ENCODE peak calls at places on chromosomes 7 and 10, in eight cellular contexts. One of them, this sample, is unnamed.

GRCh38 chr7:8221603-8222002 is 40.4 kb downstream of the ICA1 start:
- DNase-seq in NB4: no peak
- DNase-seq in BJ: no peak
- DNase-seq in HuH-7.5: no peak
- DNase-seq in GF-D8: no peak
- DNase-seq in Peyer's patch: no peak
- DNase-seq in H4: no peak
- DNase-seq in iPS DF 6.9: no peak
- DNase-seq in this sample: no peak

GRCh38 chr7:137952406-137952805 is 49.5 kb downstream of the CREB3L2 start:
- DNase-seq in GF-D8: no peak
- DNase-seq in NB4: no peak
- DNase-seq in BJ: no peak
- DNase-seq in H4: no peak
- DNase-seq in HuH-7.5: no peak
- DNase-seq in iPS DF 6.9: no peak
- DNase-seq in Peyer's patch: no peak
- DNase-seq in this sample: no peak

GRCh38 chr10:80462986-80463741 is 9.1 kb downstream of the TSPAN14 start:
- DNase-seq in HuH-7.5: no peak
- DNase-seq in Peyer's patch: peak
- DNase-seq in BJ: peak
- DNase-seq in NB4: peak
- DNase-seq in iPS DF 6.9: no peak
- DNase-seq in GF-D8: peak
- DNase-seq in H4: peak
- DNase-seq in this sample: no peak

GRCh38 chr7:1630700-1631336 is 39.3 kb upstream of the ELFN1 start:
- DNase-seq in Peyer's patch: no peak
- DNase-seq in HuH-7.5: no peak
- DNase-seq in GF-D8: no peak
- DNase-seq in BJ: no peak
- DNase-seq in NB4: no peak
- DNase-seq in H4: no peak
- DNase-seq in iPS DF 6.9: no peak
- DNase-seq in this sample: no peak

GRCh38 chr10:78778446-78779338 is 290.1 kb upstream of the ZMIZ1 start:
- DNase-seq in iPS DF 6.9: no peak
- DNase-seq in BJ: no peak
- DNase-seq in NB4: no peak
- DNase-seq in H4: no peak
- DNase-seq in GF-D8: no peak
- DNase-seq in HuH-7.5: no peak
- DNase-seq in Peyer's patch: no peak
- DNase-seq in this sample: no peak

GRCh38 chr10:17649836-17650235 is 5.9 kb downstream of the STAM start:
- DNase-seq in HuH-7.5: no peak
- DNase-seq in BJ: no peak
- DNase-seq in iPS DF 6.9: no peak
- DNase-seq in H4: no peak
- DNase-seq in Peyer's patch: no peak
- DNase-seq in NB4: no peak
- DNase-seq in GF-D8: no peak
- DNase-seq in this sample: no peak

GRCh38 chr7:97001656-97002554 is 3.4 kb upstream of the DLX6 start:
- DNase-seq in NB4: no peak
- DNase-seq in iPS DF 6.9: no peak
- DNase-seq in HuH-7.5: no peak
- DNase-seq in Peyer's patch: no peak
- DNase-seq in H4: no peak
- DNase-seq in BJ: no peak
- DNase-seq in GF-D8: no peak
- DNase-seq in this sample: no peak

GRCh38 chr7:156544919-156545715 is 95.5 kb upstream of the RNF32 start:
- DNase-seq in HuH-7.5: peak
- DNase-seq in H4: no peak
- DNase-seq in iPS DF 6.9: no peak
- DNase-seq in GF-D8: no peak
- DNase-seq in NB4: no peak
- DNase-seq in Peyer's patch: no peak
- DNase-seq in BJ: no peak
- DNase-seq in this sample: no peak

GRCh38 chr10:110498087-110498981 is 627 bp downstream of the DUSP5 start:
- DNase-seq in NB4: peak
- DNase-seq in BJ: no peak
- DNase-seq in GF-D8: no peak
- DNase-seq in Peyer's patch: peak
- DNase-seq in HuH-7.5: peak
- DNase-seq in H4: no peak
- DNase-seq in iPS DF 6.9: no peak
- DNase-seq in this sample: peak

GRCh38 chr7:155763721-155764431 is 48.4 kb downstream of the SHH start:
- DNase-seq in Peyer's patch: peak
- DNase-seq in GF-D8: peak
- DNase-seq in BJ: no peak
- DNase-seq in HuH-7.5: no peak
- DNase-seq in NB4: peak
- DNase-seq in H4: no peak
- DNase-seq in iPS DF 6.9: no peak
- DNase-seq in this sample: peak

This sample was measured in stimulated activated CD4-positive, alpha-beta T cell treated with anti-CD3 and anti-CD28 coated beads, Interleukin-4, amount 100 ng/mL, for 48 hours.